ENCODE peak calls at places on chromosomes 11 and 22, in ten cellular contexts. D is cardiac fibroblast, L is fibroblast of lung, Y is Panc1, M is astrocyte of the spinal cord, H is gastrocnemius medialis, K is choroid plexus epithelial cell, G is cardiac muscle cell, J is AG10803, V is spleen. Z is an unnamed sample.

GRCh38 chr22:17266261-17266971 is 47.2 kb upstream of the ADA2 start:
- DNase-seq in D (no peak), L (no peak), Y (no peak), M (peak), H (peak), K (peak), G (peak), J (no peak), V (no peak), Z (no peak)

GRCh38 chr11:43955381-43956118 is 13.1 kb downstream of the C11orf96 start:
- DNase-seq in D (peak), L (no peak), Y (no peak), M (peak), H (no peak), K (no peak), G (no peak), J (peak), V (no peak), Z (no peak)

GRCh38 chr22:26725012-26725676 is 67.8 kb downstream of the MIAT start:
- DNase-seq in D (no peak), L (no peak), Y (no peak), M (no peak), H (no peak), K (no peak), G (no peak), J (peak), V (no peak), Z (no peak)

GRCh38 chr11:1336836-1337646 is 27.6 kb upstream of the TOLLIP start:
- DNase-seq in D (no peak), L (no peak), Y (no peak), M (no peak), H (no peak), K (no peak), G (peak), J (no peak), V (peak), Z (no peak)

GRCh38 chr11:30917859-30918478 is 331.8 kb upstream of the MPPED2 start:
- DNase-seq in D (peak), L (peak), Y (peak), M (peak), H (no peak), K (peak), G (peak), J (peak), V (no peak), Z (peak)

GRCh38 chr11:110866081-110866480 is 153.8 kb upstream of the ARHGAP20 start:
- DNase-seq in D (no peak), L (peak), Y (no peak), M (no peak), H (no peak), K (no peak), G (no peak), J (no peak), V (no peak), Z (no peak)

GRCh38 chr11:123129920-123130319 is 65.1 kb downstream of the CLMP start:
- DNase-seq in D (no peak), L (peak), Y (no peak), M (peak), H (no peak), K (peak), G (no peak), J (peak), V (no peak), Z (no peak)

GRCh38 chr22:20885557-20886323 is 26.9 kb downstream of the SNAP29 start:
- DNase-seq in D (peak), L (peak), Y (peak), M (peak), H (peak), K (peak), G (peak), J (peak), V (peak), Z (peak)

GRCh38 chr11:125390949-125391348 is 105.1 kb downstream of the FEZ1 start:
- DNase-seq in D (peak), L (peak), Y (no peak), M (no peak), H (no peak), K (peak), G (peak), J (peak), V (no peak), Z (no peak)

GRCh38 chr22:45468872-45469572 is 33.7 kb upstream of the FBLN1 start:
- DNase-seq in D (peak), L (peak), Y (no peak), M (peak), H (no peak), K (peak), G (no peak), J (peak), V (no peak), Z (no peak)

GRCh38 chr11:124762624-124763155 is 600 bp upstream of the ESAM start:
- DNase-seq in D (no peak), L (no peak), Y (no peak), M (no peak), H (no peak), K (no peak), G (peak), J (no peak), V (peak), Z (no peak)

GRCh38 chr11:35236667-35237003 is 97.7 kb downstream of the CD44 start:
- DNase-seq in D (no peak), L (no peak), Y (no peak), M (peak), H (no peak), K (peak), G (no peak), J (peak), V (no peak), Z (no peak)

GRCh38 chr11:73387594-73388021 is 11.4 kb downstream of the RELT start:
- DNase-seq in D (no peak), L (peak), Y (no peak), M (peak), H (peak), K (peak), G (peak), J (no peak), V (no peak), Z (no peak)

GRCh38 chr11:26862801-26863200 is 131.1 kb upstream of the FIBIN start:
- DNase-seq in D (no peak), L (peak), Y (no peak), M (no peak), H (no peak), K (no peak), G (no peak), J (peak), V (no peak), Z (no peak)
- TF ChIP-seq CTCF in D (no peak), L (no peak), Y (no peak), M (no peak), H (no peak), K (no peak), G (no peak), J (no peak), V (no peak), Z (no peak)

GRCh38 chr11:116832350-116833290 is 2.9 kb downstream of the APOC3 start:
- DNase-seq in D (no peak), L (no peak), Y (no peak), M (no peak), H (no peak), K (no peak), G (no peak), J (no peak), V (peak), Z (no peak)
- H3K4me3 ChIP-seq in D (no peak), L (no peak), Y (no peak), M (no peak), H (no peak), K (no peak), G (no peak), J (no peak), V (no peak), Z (no peak)

DNA sequence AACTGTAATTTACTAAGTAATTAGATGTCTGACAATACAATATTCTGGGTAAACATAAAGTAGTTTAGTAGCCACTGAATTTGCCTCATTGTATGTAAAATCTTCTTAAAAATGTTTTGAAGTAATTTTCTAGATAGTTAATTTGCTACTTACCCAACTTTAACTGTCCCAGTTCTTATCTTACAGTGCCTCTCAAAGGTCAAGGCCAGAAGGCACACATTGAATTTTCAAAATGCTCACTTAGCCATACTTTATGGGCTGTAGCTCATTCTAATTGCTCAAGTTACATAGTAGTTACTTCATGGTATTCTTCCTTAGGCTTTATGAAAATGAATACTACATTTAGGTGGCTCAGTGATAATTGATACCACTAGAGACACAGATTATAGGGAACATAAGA is 666.6 kb downstream of the CNTN5 start:
- DNase-seq in D (peak), L (peak), Y (no peak), M (no peak), H (no peak), K (peak), G (no peak), J (no peak), V (no peak), Z (no peak)
- TF ChIP-seq CTCF in D (no peak), L (no peak), Y (no peak), M (peak), H (no peak), K (no peak), G (no peak), J (no peak), V (no peak), Z (no peak)

GRCh38 chr11:75814686-75815344 is at the start of gene UVRAG:
- DNase-seq in D (peak), L (peak), Y (peak), M (peak), H (peak), K (peak), G (peak), J (peak), V (peak), Z (peak)

GRCh38 chr11:75814369-75814685 is 683 bp upstream of the UVRAG start:
- DNase-seq in D (no peak), L (no peak), Y (no peak), M (no peak), H (no peak), K (no peak), G (no peak), J (no peak), V (no peak), Z (no peak)

GRCh38 chr11:75813622-75814039 is 1.4 kb upstream of the UVRAG start:
- DNase-seq in D (peak), L (no peak), Y (peak), M (no peak), H (no peak), K (no peak), G (no peak), J (no peak), V (no peak), Z (no peak)

GRCh38 chr11:75815345-75815983 is 454 bp downstream of the UVRAG start:
- DNase-seq in D (no peak), L (peak), Y (no peak), M (peak), H (no peak), K (peak), G (no peak), J (peak), V (peak), Z (no peak)

GRCh38 chr11:75816561-75817239 is 1.7 kb downstream of the UVRAG start:
- DNase-seq in D (peak), L (no peak), Y (no peak), M (no peak), H (no peak), K (peak), G (no peak), J (no peak), V (no peak), Z (no peak)
- H3K4me3 ChIP-seq in D (peak), L (peak), Y (peak), M (peak), H (peak), K (peak), G (peak), J (peak), V (peak), Z (peak)

Z was measured in prostate gland.